ENCODE peak calls at places on chromosomes 16 and 17, in ten cellular contexts. M is stomach, H is left ventricle myocardium inferior, R is suprapubic skin, V is cardiac muscle cell, K is heart right ventricle, X is OCI-LY7, G is ascending aorta, D is sigmoid colon, C is psoas muscle. P is an unnamed sample.

GRCh38 chr17:78144736-78145641 is 1.2 kb upstream of the C17orf99 start:
- DNase-seq in M (peak; percentile 93), H (no peak), R (no peak), V (no peak), K (peak; percentile 64), X (no peak), G (no peak), D (peak; percentile 80), C (peak; percentile 69), P (peak; percentile 70)

GRCh38 chr17:45282683-45283644 is 21.1 kb upstream of the SPATA32 start:
- DNase-seq in M (no peak), H (peak; percentile 51), R (peak; percentile 58), V (peak; percentile 32), K (peak; percentile 57), X (no peak), G (no peak), D (peak; percentile 91), C (peak; percentile 94), P (no peak)

GRCh38 chr16:27123795-27124194 is 57.1 kb downstream of the C16orf82 start:
- DNase-seq in M (no peak), H (no peak), R (no peak), V (no peak), K (no peak), X (no peak), G (no peak), D (no peak), C (no peak), P (no peak)

GRCh38 chr16:15477802-15478201 is 43.4 kb downstream of the BMERB1 start:
- DNase-seq in M (no peak), H (no peak), R (no peak), V (no peak), K (no peak), X (no peak), G (no peak), D (no peak), C (no peak), P (no peak)

GRCh38 chr17:33667052-33667509 is 374.0 kb upstream of the ASIC2 start:
- DNase-seq in M (no peak), H (no peak), R (no peak), V (no peak), K (no peak), X (no peak), G (no peak), D (no peak), C (no peak), P (no peak)

GRCh38 chr17:82907797-82908261 is 68.0 kb upstream of the ZNF750 start:
- DNase-seq in M (no peak), H (no peak), R (no peak), V (no peak), K (no peak), X (no peak), G (no peak), D (no peak), C (no peak), P (no peak)

GRCh38 chr17:11980813-11981212 is 16.5 kb downstream of the ZNF18 start:
- DNase-seq in M (no peak), H (no peak), R (no peak), V (no peak), K (no peak), X (no peak), G (no peak), D (no peak), C (no peak), P (no peak)

GRCh38 chr17:59342681-59343127 is 11.2 kb downstream of the YPEL2 start:
- DNase-seq in M (no peak), H (no peak), R (no peak), V (no peak), K (no peak), X (no peak), G (no peak), D (no peak), C (no peak), P (no peak)

GRCh38 chr16:5639531-5639930 is 541.9 kb upstream of the EEF2KMT start:
- DNase-seq in M (no peak), H (no peak), R (peak; percentile 26), V (no peak), K (no peak), X (no peak), G (no peak), D (no peak), C (no peak), P (no peak)

GRCh38 chr16:5634781-5635180 is 537.2 kb upstream of the EEF2KMT start:
- DNase-seq in M (no peak), H (no peak), R (no peak), V (no peak), K (no peak), X (no peak), G (no peak), D (no peak), C (no peak), P (no peak)

DNA sequence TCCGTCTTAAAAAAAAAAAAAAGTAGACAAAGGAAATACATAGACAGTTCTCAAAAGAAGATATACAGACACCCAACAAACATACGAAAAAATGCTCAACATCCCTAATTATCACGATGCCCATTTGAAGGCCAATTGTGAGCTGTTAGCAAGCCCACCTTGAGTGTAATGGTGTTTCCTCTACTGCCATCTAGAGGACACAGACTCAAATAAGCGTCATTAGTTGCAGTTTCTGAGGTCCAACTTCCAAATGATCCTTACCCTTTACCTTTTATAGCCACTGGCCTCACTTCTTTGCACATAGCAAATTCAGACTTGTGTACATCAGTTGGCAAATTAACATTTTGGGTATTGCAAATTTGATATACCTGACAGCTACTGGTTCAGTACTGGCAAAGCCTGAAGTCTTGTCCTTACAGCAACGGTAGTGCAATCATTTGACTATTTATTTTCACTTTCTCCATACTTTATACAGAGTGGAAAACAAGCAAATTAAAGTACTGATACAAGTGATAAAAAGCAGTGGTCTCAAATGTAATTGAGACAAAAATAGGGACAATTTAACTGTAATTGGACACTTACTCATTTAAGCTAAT is 536.3 kb upstream of the EEF2KMT start:
- DNase-seq in M (no peak), H (no peak), R (no peak), V (peak; percentile 71), K (no peak), X (peak; percentile 55), G (no peak), D (no peak), C (no peak), P (no peak)
- TF ChIP-seq CTCF in M (no peak), H (peak; percentile 55), R (no peak), V (no peak), K (no peak), X (peak; percentile 79), G (no peak), D (peak; percentile 25), C (no peak), P (no peak)

GRCh38 chr17:1765576-1765975 is 3.7 kb downstream of the SERPINF1 start:
- DNase-seq in M (no peak), H (no peak), R (no peak), V (no peak), K (no peak), X (no peak), G (no peak), D (no peak), C (no peak), P (no peak)

GRCh38 chr17:1762906-1763829 is 1.3 kb downstream of the SERPINF1 start:
- DNase-seq in M (no peak), H (peak; percentile 46), R (no peak), V (no peak), K (peak; percentile 50), X (no peak), G (no peak), D (peak; percentile 87), C (peak; percentile 84), P (peak; percentile 77)

GRCh38 chr17:1766382-1767135 is 4.7 kb downstream of the SERPINF1 start:
- DNase-seq in M (no peak), H (no peak), R (no peak), V (no peak), K (peak; percentile 53), X (no peak), G (no peak), D (no peak), C (peak; percentile 61), P (peak; percentile 77)

GRCh38 chr17:1762233-1762905 is 509 bp downstream of the SERPINF1 start:
- DNase-seq in M (no peak), H (peak; percentile 61), R (no peak), V (peak; percentile 18), K (peak; percentile 59), X (no peak), G (no peak), D (peak; percentile 86), C (peak; percentile 86), P (peak; percentile 78)

DNA sequence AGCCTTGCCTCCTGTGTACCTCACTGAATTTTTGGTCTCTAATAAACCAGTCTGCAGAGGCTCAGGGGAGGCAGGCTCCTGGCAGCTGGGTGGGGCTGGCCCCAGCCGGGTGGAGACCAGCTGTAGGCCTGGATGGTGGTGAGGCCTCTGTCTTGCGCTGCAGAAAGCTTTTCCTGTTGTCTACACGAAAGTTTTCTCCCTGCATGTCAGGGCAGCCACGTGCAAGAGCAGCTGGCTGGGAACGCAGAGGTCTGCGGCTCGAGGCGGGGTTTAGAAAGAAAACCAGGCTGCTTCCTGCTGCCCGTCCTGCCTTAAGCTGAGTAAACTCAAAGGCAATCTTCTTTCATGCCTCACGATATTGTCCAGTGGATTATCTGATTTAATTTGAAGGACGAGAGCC is 2.4 kb downstream of the SERPINF1 start:
- DNase-seq in M (peak; percentile 66), H (peak; percentile 74), R (peak; percentile 90), V (no peak), K (peak; percentile 71), X (no peak), G (peak; percentile 41), D (peak; percentile 93), C (peak; percentile 89), P (peak; percentile 86)
- H3K4me3 ChIP-seq in M (no peak overlapping the region), H (peak overlapping the region; percentile 65), R (peak overlapping the region; percentile 49), V (no peak overlapping the region), K (no peak overlapping the region), X (no peak overlapping the region), G (no peak overlapping the region), D (peak overlapping the region; percentile 40), C (peak overlapping the region; percentile 71), P (peak overlapping the region; percentile 67)

DNA sequence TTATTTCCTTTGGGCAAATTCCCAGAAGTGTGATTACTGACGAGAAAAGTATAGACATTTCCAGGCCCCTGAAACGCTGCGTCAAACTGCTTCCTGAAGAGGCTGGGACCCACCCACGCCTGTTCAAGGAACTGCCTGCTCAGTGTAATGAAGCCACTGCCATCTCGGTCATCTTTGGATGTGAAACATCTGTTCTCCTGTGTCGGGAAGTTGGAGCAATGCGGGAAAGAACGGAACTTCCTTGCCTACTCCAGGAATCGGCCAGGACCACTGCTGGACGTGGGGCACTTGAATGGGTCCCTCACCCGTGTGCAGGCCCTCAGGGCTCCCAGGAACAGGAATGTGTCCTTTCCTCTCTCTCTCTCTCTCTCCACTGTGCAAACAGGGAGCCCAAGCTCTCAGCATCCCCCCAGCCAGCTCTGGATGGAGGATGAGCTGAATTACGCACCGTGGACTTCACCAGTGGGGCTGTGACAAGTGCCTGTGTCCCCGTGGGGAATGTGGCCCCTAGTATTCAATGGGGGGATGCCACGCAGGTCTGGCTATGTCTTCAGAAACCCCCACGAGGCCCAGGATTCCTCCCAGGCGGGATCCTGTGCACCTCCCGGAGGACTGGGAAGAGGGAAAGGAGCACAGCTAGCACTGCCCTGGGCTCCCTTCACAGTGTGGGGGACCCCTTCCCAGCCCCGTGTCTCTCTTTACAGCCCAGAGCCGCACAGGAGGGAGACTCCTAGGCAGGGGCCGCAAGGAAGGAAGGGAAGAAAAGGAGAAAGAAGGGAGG is 18.3 kb upstream of the LITAF start:
- DNase-seq in M (no peak), H (peak; percentile 64), R (no peak), V (no peak), K (peak; percentile 57), X (no peak), G (no peak), D (peak; percentile 88), C (peak; percentile 26), P (peak; percentile 81)
- H3K27ac ChIP-seq in M (peak overlapping the region; percentile 16), H (peak overlapping the region; percentile 64), R (peak overlapping the region; percentile 21), V (no peak overlapping the region), K (peak overlapping the region; percentile 78), X (no peak overlapping the region), G (peak overlapping the region; percentile 38), D (peak overlapping the region; percentile 59), C (peak overlapping the region; percentile 25), P (peak overlapping the region; percentile 78)

GRCh38 chr16:55294129-55294528 is 29.9 kb upstream of the IRX6 start:
- DNase-seq in M (no peak), H (no peak), R (no peak), V (no peak), K (no peak), X (no peak), G (no peak), D (no peak), C (no peak), P (no peak)
- TF ChIP-seq CTCF in M (no peak), H (no peak), R (no peak), V (no peak), K (no peak), X (peak; percentile 40), G (no peak), D (no peak), C (peak; percentile 4), P (no peak)